ENCODE peak calls at places on chromosomes 7 and 10, in six cellular contexts. Q is stimulated activated naive CD8-positive, alpha-beta T cell treated with anti-CD3 and anti-CD28 coated beads, Interleukin-15, Interleukin-2, amounts not matched to agents 100 U/mL and 50 U/mL, for 24 hours; S is NCI-H1930; V is cardiac fibroblast; Z is NCI-H2029; U is LHCN-M2. P is an unnamed sample.

GRCh38 chr7:49308787-49309186 is 384.4 kb downstream of the CDC14C start:
- DNase-seq in S (no peak), V (no peak), U (no peak), Z (no peak), Q (no peak), P (no peak)

GRCh38 chr7:23531794-23532489 is at the start of gene TRA2A:
- DNase-seq in S (peak), Q (peak), U (peak), V (peak), Z (peak), P (peak)

GRCh38 chr7:44561481-44561880 is 12.2 kb downstream of the DDX56 start:
- DNase-seq in Q (no peak), V (no peak), U (no peak), S (no peak), Z (no peak), P (no peak)

GRCh38 chr7:112743811-112744210 is 46.4 kb downstream of the TMEM168 start:
- DNase-seq in U (no peak), Q (no peak), S (no peak), V (no peak), Z (no peak), P (no peak)

GRCh38 chr10:93481931-93482834 is at the start of gene MYOF:
- DNase-seq in Z (peak), Q (peak), V (peak), S (peak), U (peak), P (no peak)

GRCh38 chr10:11678074-11678793 is 63.9 kb upstream of the ECHDC3 start:
- DNase-seq in V (peak), Z (no peak), Q (peak), S (no peak), U (peak), P (no peak)

GRCh38 chr7:132239422-132239994 is 336.8 kb downstream of the PLXNA4 start:
- DNase-seq in Q (no peak), U (no peak), V (no peak), Z (no peak), S (no peak), P (peak)

GRCh38 chr10:89115876-89116627 is 91.1 kb downstream of the CH25H start:
- DNase-seq in V (peak), S (no peak), Z (no peak), Q (no peak), U (peak), P (no peak)

GRCh38 chr7:134896073-134896472 is 90.2 kb upstream of the AGBL3 start:
- DNase-seq in S (no peak), V (no peak), U (no peak), Q (no peak), Z (no peak), P (no peak)

GRCh38 chr7:134188311-134188710 is 61.2 kb downstream of the LRGUK start:
- DNase-seq in V (no peak), S (no peak), Z (no peak), Q (no peak), U (no peak), P (no peak)

GRCh38 chr10:121927361-121927840 is 430 bp downstream of the ATE1 start:
- DNase-seq in U (peak), V (peak), Q (peak), S (no peak), Z (no peak), P (peak)

GRCh38 chr10:70038926-70039325 is 13.7 kb upstream of the MACROH2A2 start:
- DNase-seq in S (no peak), Z (no peak), Q (no peak), V (no peak), U (no peak), P (no peak)

GRCh38 chr10:95240811-95241210 is 46.8 kb downstream of the ACSM6 start:
- DNase-seq in U (no peak), S (no peak), Q (no peak), V (no peak), Z (no peak), P (no peak)

GRCh38 chr7:151006590-151007300 is 15.9 kb downstream of the NOS3 start:
- DNase-seq in S (no peak), Q (no peak), Z (no peak), V (no peak), U (no peak), P (no peak)

GRCh38 chr10:70477661-70478162 is 855 bp upstream of the PALD1 start:
- DNase-seq in Q (peak), Z (no peak), S (no peak), V (no peak), U (no peak), P (no peak)

GRCh38 chr10:34985823-34986222 is 104.3 kb downstream of the CUL2 start:
- DNase-seq in V (peak), Z (no peak), S (no peak), U (no peak), Q (no peak), P (no peak)

GRCh38 chr10:69845574-69846251 is 44.0 kb downstream of the COL13A1 start:
- DNase-seq in Q (no peak), Z (no peak), U (peak), S (no peak), V (peak), P (no peak)

GRCh38 chr7:13312327-13312726 is 624.9 kb downstream of the ARL4A start:
- DNase-seq in Q (no peak), U (peak), Z (no peak), V (no peak), S (no peak), P (no peak)

P was measured in NCI-H187.